ENCODE peak calls at places on chromosome 22, in seven cellular contexts. C is GM20000, B is SJSA1, K is iris pigment epithelial cell, P is fibroblast of lung, J is Kasumi-1, L is left lobe of liver. F is an unnamed sample.

GRCh38 chr22:20183101-20183500 is 32.2 kb upstream of the CCDC188 start:
- DNase-seq in L (no peak), K (no peak), B (no peak), J (no peak), C (no peak), P (no peak), F (no peak)

GRCh38 chr22:23896166-23896522 is 2.0 kb downstream of the MIF start:
- DNase-seq in P (no peak), L (no peak), K (no peak), B (no peak), C (no peak), J (no peak), F (no peak)

GRCh38 chr22:22536916-22537315 is 16.8 kb upstream of the ZNF280A start:
- DNase-seq in C (no peak), P (no peak), L (no peak), B (no peak), K (no peak), J (no peak), F (no peak)

GRCh38 chr22:24386814-24387550 is 40.4 kb upstream of the ADORA2A start:
- DNase-seq in L (no peak), B (no peak), J (no peak), C (no peak), P (no peak), K (no peak), F (no peak)

GRCh38 chr22:27456696-27457503 is 344.7 kb downstream of the MN1 start:
- DNase-seq in C (no peak), K (peak; percentile 89), B (peak; percentile 99), P (peak; percentile 71), J (no peak), L (no peak), F (peak; percentile 85)

GRCh38 chr22:22235564-22235963 is 9.0 kb upstream of the VPREB1 start:
- DNase-seq in B (no peak), L (no peak), P (peak; percentile 19), J (no peak), K (peak; percentile 24), C (peak; percentile 70), F (no peak)

GRCh38 chr22:41919357-41920224 is 4.7 kb upstream of the SHISA8 start:
- DNase-seq in J (no peak), B (no peak), P (no peak), L (no peak), K (no peak), C (peak; percentile 91), F (peak; percentile 7)

GRCh38 chr22:22865311-22866072 is 22.1 kb upstream of the IGLL5 start:
- DNase-seq in B (peak; percentile 61), L (no peak), C (peak; percentile 50), P (peak; percentile 33), J (no peak), K (no peak), F (no peak)

GRCh38 chr22:32043391-32043790 is 330 bp downstream of the SLC5A1 start:
- DNase-seq in K (no peak), L (no peak), P (no peak), C (no peak), J (no peak), B (no peak), F (no peak)

GRCh38 chr22:30483169-30483568 is 11.4 kb upstream of the SEC14L3 start:
- DNase-seq in J (no peak), C (no peak), K (no peak), B (no peak), P (no peak), L (no peak), F (no peak)

GRCh38 chr22:27267145-27267544 is 534.4 kb downstream of the MN1 start:
- DNase-seq in K (no peak), J (no peak), L (no peak), P (no peak), C (no peak), B (no peak), F (no peak)

GRCh38 chr22:50530280-50530856 is 556 bp upstream of the TYMP start:
- DNase-seq in P (peak; percentile 83), C (no peak), B (peak; percentile 65), K (peak; percentile 89), J (peak; percentile 56), L (peak; percentile 96), F (no peak)

GRCh38 chr22:30212363-30212995 is 34.1 kb downstream of the LIF start:
- DNase-seq in L (no peak), B (peak; percentile 85), K (peak; percentile 98), J (no peak), P (peak; percentile 90), C (no peak), F (peak; percentile 75)

GRCh38 chr22:32949719-32950118 is 108.5 kb downstream of the SYN3 start:
- DNase-seq in L (no peak), B (no peak), C (no peak), P (no peak), J (no peak), K (peak; percentile 6), F (no peak)

GRCh38 chr22:37381489-37381888 is 45.8 kb downstream of the ELFN2 start:
- DNase-seq in L (no peak), J (no peak), C (no peak), B (no peak), P (peak; percentile 25), K (peak; percentile 9), F (no peak)

GRCh38 chr22:48853627-48854240 is 973.9 kb downstream of the BRD1 start:
- DNase-seq in C (no peak), B (no peak), L (no peak), K (no peak), P (no peak), J (no peak), F (no peak)

GRCh38 chr22:27875951-27876350 is 43.1 kb downstream of the PITPNB start:
- DNase-seq in J (no peak), K (no peak), P (no peak), L (no peak), B (no peak), C (no peak), F (no peak)

GRCh38 chr22:24482586-24482985 is 12.5 kb upstream of the UPB1 start:
- DNase-seq in J (peak; percentile 25), P (peak; percentile 63), K (peak; percentile 87), B (peak; percentile 53), C (no peak), L (no peak), F (peak; percentile 45)

GRCh38 chr22:46813816-46814597 is 51.6 kb downstream of the TBC1D22A start:
- DNase-seq in K (peak; percentile 77), C (no peak), B (peak; percentile 35), L (no peak), J (no peak), P (peak; percentile 13), F (no peak)

GRCh38 chr22:46462726-46463371 is 74.6 kb downstream of the CELSR1 start:
- DNase-seq in L (no peak), B (peak; percentile 41), C (no peak), K (peak; percentile 67), J (no peak), P (no peak), F (no peak)

GRCh38 chr22:37121887-37122591 is 12.5 kb upstream of the TMPRSS6 start:
- DNase-seq in B (peak; percentile 52), P (no peak), K (peak; percentile 52), C (peak; percentile 87), L (no peak), J (no peak), F (no peak)

GRCh38 chr22:26416670-26417270 is 12.3 kb upstream of the ASPHD2 start:
- DNase-seq in J (no peak), L (no peak), C (no peak), K (peak; percentile 70), B (peak; percentile 56), P (no peak), F (peak; percentile 67)

GRCh38 chr22:23894710-23895598 is 771 bp downstream of the MIF start:
- DNase-seq in L (peak; percentile 83), J (peak; percentile 71), P (peak; percentile 79), C (peak; percentile 84), K (peak; percentile 90), B (peak; percentile 44), F (peak; percentile 66)

GRCh38 chr22:29359469-29359868 is 28.9 kb downstream of the AP1B1 start:
- DNase-seq in K (peak; percentile 65), C (no peak), L (peak; percentile 72), P (peak; percentile 70), B (peak; percentile 41), J (no peak), F (no peak)

GRCh38 chr22:49667236-49667635 is 160.4 kb downstream of the BRD1 start:
- DNase-seq in B (no peak), J (peak; percentile 16), P (no peak), L (no peak), K (no peak), C (no peak), F (no peak)

GRCh38 chr22:37186228-37186996 is 1.6 kb downstream of the C1QTNF6 start:
- DNase-seq in J (peak; percentile 36), K (peak; percentile 88), B (peak; percentile 52), P (peak; percentile 90), C (peak; percentile 83), L (no peak), F (peak; percentile 60)

GRCh38 chr22:38246046-38246658 is 26.7 kb downstream of the TMEM184B start:
- DNase-seq in J (no peak), L (no peak), B (no peak), C (no peak), P (no peak), K (no peak), F (no peak)

GRCh38 chr22:19895160-19895849 is 40.6 kb upstream of the GNB1L start:
- DNase-seq in C (no peak), K (no peak), P (no peak), L (no peak), J (no peak), B (no peak), F (no peak)

GRCh38 chr22:23302171-23303002 is 122.1 kb downstream of the BCR start:
- DNase-seq in P (no peak), B (peak; percentile 62), L (no peak), K (peak; percentile 27), C (no peak), J (no peak), F (no peak)

GRCh38 chr22:37623075-37624016 is 14.7 kb downstream of the GGA1 start:
- DNase-seq in B (peak; percentile 58), K (no peak), P (peak; percentile 57), L (no peak), J (peak; percentile 53), C (peak; percentile 82), F (no peak)

F was measured in skeletal muscle cell.